ENCODE peak calls at places on chromosomes 16 and 17, in five cellular contexts. B is DMS53; F is CD4-positive, alpha-beta memory T cell; Z is astrocyte of the spinal cord; Y is GDM1. W is an unnamed sample.

GRCh38 chr16:27199747-27200146 is 3.6 kb upstream of the KDM8 start:
- DNase-seq in B (no peak), F (peak; percentile 70), Z (peak; percentile 24), Y (peak; percentile 28), W (peak; percentile 29)

GRCh38 chr17:76947309-76947708 is 79.1 kb downstream of the MGAT5B start:
- DNase-seq in B (no peak), F (no peak), Z (no peak), Y (no peak), W (no peak)

GRCh38 chr17:76213491-76213890 is 26.8 kb downstream of the RNF157 start:
- DNase-seq in B (no peak), F (no peak), Z (no peak), Y (no peak), W (no peak)

GRCh38 chr16:3999479-3999868 is 116.8 kb downstream of the ADCY9 start:
- DNase-seq in B (no peak), F (no peak), Z (peak; percentile 63), Y (no peak), W (peak; percentile 81)

GRCh38 chr17:19398301-19399181 is 11.6 kb upstream of the MFAP4 start:
- DNase-seq in B (no peak), F (no peak), Z (peak; percentile 30), Y (no peak), W (peak; percentile 46)

GRCh38 chr17:19508327-19508867 is 25.3 kb upstream of the SLC47A1 start:
- DNase-seq in B (peak; percentile 70), F (no peak), Z (no peak), Y (no peak), W (no peak)

GRCh38 chr16:57600048-57600835 is 28.2 kb upstream of the ADGRG1 start:
- DNase-seq in B (peak; percentile 79), F (no peak), Z (peak; percentile 26), Y (peak; percentile 10), W (peak; percentile 29)

GRCh38 chr16:75494696-75495601 is at the start of gene CHST6:
- DNase-seq in B (peak; percentile 40), F (no peak), Z (peak; percentile 22), Y (no peak), W (no peak)

GRCh38 chr16:49836668-49837067 is 19.2 kb downstream of the ZNF423 start:
- DNase-seq in B (no peak), F (no peak), Z (no peak), Y (no peak), W (no peak)

GRCh38 chr17:34249497-34249877 is 5.6 kb upstream of the CCL2 start:
- DNase-seq in B (no peak), F (no peak), Z (no peak), Y (no peak), W (no peak)

GRCh38 chr17:2815781-2816185 is 19.5 kb downstream of the RAP1GAP2 start:
- DNase-seq in B (peak; percentile 91), F (peak; percentile 29), Z (no peak), Y (no peak), W (no peak)

GRCh38 chr16:57852189-57852588 is 49.9 kb upstream of the KIFC3 start:
- DNase-seq in B (no peak), F (no peak), Z (no peak), Y (no peak), W (no peak)

GRCh38 chr17:27446569-27447301 is 9.5 kb upstream of the KSR1 start:
- DNase-seq in B (no peak), F (no peak), Z (peak; percentile 92), Y (no peak), W (peak; percentile 80)

GRCh38 chr16:54342001-54342776 is 55.6 kb upstream of the IRX3 start:
- DNase-seq in B (no peak), F (no peak), Z (no peak), Y (no peak), W (no peak)

GRCh38 chr16:86819523-86819887 is 241.2 kb downstream of the FOXL1 start:
- DNase-seq in B (no peak), F (no peak), Z (no peak), Y (no peak), W (peak; percentile 63)

GRCh38 chr17:39759204-39759603 is 21.5 kb downstream of the GRB7 start:
- DNase-seq in B (no peak), F (no peak), Z (no peak), Y (no peak), W (no peak)

GRCh38 chr17:48723555-48724239 is 712 bp downstream of the PRAC2 start:
- DNase-seq in B (no peak), F (no peak), Z (no peak), Y (no peak), W (no peak)

GRCh38 chr16:35398208-35398607 is 1938.8 kb downstream of the TP53TG3F start:
- DNase-seq in B (no peak), F (no peak), Z (no peak), Y (no peak), W (no peak)

GRCh38 chr16:23420011-23420410 is 33.0 kb downstream of the COG7 start:
- DNase-seq in B (no peak), F (no peak), Z (peak; percentile 47), Y (no peak), W (no peak)

GRCh38 chr16:51762081-51762995 is 611.3 kb upstream of the SALL1 start:
- DNase-seq in B (peak; percentile 84), F (no peak), Z (peak; percentile 81), Y (peak; percentile 0), W (peak; percentile 64)

GRCh38 chr16:56424404-56424765 is 960 bp downstream of the AMFR start:
- DNase-seq in B (peak; percentile 41), F (no peak), Z (no peak), Y (no peak), W (no peak)

GRCh38 chr16:75250809-75251279 is 580 bp downstream of the BCAR1 start:
- DNase-seq in B (peak; percentile 83), F (no peak), Z (peak; percentile 42), Y (no peak), W (no peak)

GRCh38 chr17:77233635-77234334 is 93.0 kb downstream of the SEC14L1 start:
- DNase-seq in B (peak; percentile 73), F (no peak), Z (peak; percentile 71), Y (no peak), W (peak; percentile 87)

GRCh38 chr17:63423251-63423950 is 22.7 kb downstream of the CYB561 start:
- DNase-seq in B (no peak), F (no peak), Z (no peak), Y (no peak), W (no peak)

GRCh38 chr17:77770331-77771105 is 188.0 kb upstream of the TNRC6C start:
- DNase-seq in B (no peak), F (no peak), Z (peak; percentile 69), Y (no peak), W (no peak)

GRCh38 chr17:63279498-63280230 is 166.4 kb downstream of the CYB561 start:
- DNase-seq in B (no peak), F (no peak), Z (peak; percentile 68), Y (no peak), W (no peak)

GRCh38 chr17:9173386-9173983 is 152.2 kb downstream of the NTN1 start:
- DNase-seq in B (no peak), F (no peak), Z (no peak), Y (no peak), W (no peak)

GRCh38 chr17:81556175-81556691 is 4.1 kb upstream of the FAAP100 start:
- DNase-seq in B (peak; percentile 98), F (no peak), Z (no peak), Y (no peak), W (no peak)

GRCh38 chr17:83100853-83101391 is 21.5 kb downstream of the METRNL start:
- DNase-seq in B (peak; percentile 76), F (no peak), Z (no peak), Y (no peak), W (no peak)